ENCODE peak calls at places on chromosome 9, in nine cellular contexts. U, I, Q, H, Z, F, B, C and E are unnamed samples.

GRCh38 chr9:72648811-72649414 is 127.5 kb downstream of the TMC1 start:
- DNase-seq in B (no peak), Q (no peak), H (peak; percentile 0), U (no peak), C (no peak), Z (no peak), F (no peak), I (no peak), E (no peak)

GRCh38 chr9:89799221-89799620 is 194.4 kb downstream of the GADD45G start:
- DNase-seq in C (no peak), I (peak; percentile 40), H (no peak), Q (peak; percentile 56), Z (no peak), F (no peak), U (no peak), B (no peak), E (no peak)

GRCh38 chr9:109779711-109780452 is at the start of gene PALM2AKAP2:
- DNase-seq in U (peak; percentile 93), B (peak; percentile 20), F (no peak), C (peak; percentile 51), Q (peak; percentile 89), H (no peak), I (peak; percentile 65), Z (peak; percentile 8), E (peak; percentile 81)

GRCh38 chr9:93126151-93126781 is 7.8 kb downstream of the NINJ1 start:
- DNase-seq in Z (no peak), Q (peak; percentile 40), B (no peak), U (no peak), F (no peak), C (no peak), I (peak; percentile 66), H (no peak), E (no peak)

GRCh38 chr9:133589454-133590227 is 19.5 kb downstream of the FAM163B start:
- DNase-seq in Q (no peak), I (no peak), U (no peak), Z (no peak), F (peak; percentile 29), C (no peak), H (no peak), B (no peak), E (peak; percentile 75)

GRCh38 chr9:101477736-101478135 is 42.2 kb upstream of the ALDOB start:
- DNase-seq in C (no peak), U (no peak), Z (no peak), H (no peak), Q (no peak), B (no peak), I (no peak), F (no peak), E (no peak)

GRCh38 chr9:31034311-31034710 is 1350.1 kb upstream of the ACO1 start:
- DNase-seq in Z (peak; percentile 13), B (no peak), F (no peak), I (no peak), Q (no peak), C (no peak), U (no peak), H (no peak), E (no peak)

GRCh38 chr9:99296375-99296951 is 74.4 kb downstream of the SEC61B start:
- DNase-seq in Z (no peak), Q (no peak), U (no peak), C (no peak), B (no peak), F (no peak), H (no peak), I (peak; percentile 70), E (no peak)

GRCh38 chr9:127898433-127899199 is 787 bp downstream of the ST6GALNAC6 start:
- DNase-seq in B (no peak), Z (no peak), U (peak; percentile 75), H (no peak), F (no peak), Q (peak; percentile 68), C (no peak), I (no peak), E (no peak)

GRCh38 chr9:73741316-73741715 is 589.7 kb downstream of the ANXA1 start:
- DNase-seq in C (no peak), F (no peak), U (no peak), B (no peak), H (no peak), I (no peak), Q (no peak), Z (no peak), E (no peak)

GRCh38 chr9:27499481-27499880 is 24.6 kb upstream of the IFNK start:
- DNase-seq in I (no peak), U (peak; percentile 22), B (no peak), F (no peak), C (no peak), H (no peak), Z (no peak), Q (no peak), E (peak; percentile 70)

GRCh38 chr9:133742849-133743444 is 4.8 kb upstream of the SARDH start:
- DNase-seq in Q (peak; percentile 97), C (peak; percentile 88), F (peak; percentile 63), H (peak; percentile 35), U (peak; percentile 84), B (peak; percentile 52), I (peak; percentile 89), Z (peak; percentile 56), E (peak; percentile 95)

GRCh38 chr9:130970855-130971254 is 31.8 kb upstream of the FIBCD1 start:
- DNase-seq in C (no peak), H (no peak), Z (no peak), U (no peak), I (no peak), B (no peak), F (no peak), Q (no peak), E (no peak)

GRCh38 chr9:96491079-96491879 is 41.3 kb downstream of the HABP4 start:
- DNase-seq in C (no peak), Q (peak; percentile 45), U (peak; percentile 86), F (no peak), B (no peak), Z (no peak), H (no peak), I (no peak), E (no peak)

GRCh38 chr9:91012933-91013841 is 211.6 kb downstream of the SYK start:
- DNase-seq in C (no peak), I (no peak), Z (no peak), U (no peak), F (no peak), Q (no peak), H (no peak), B (no peak), E (no peak)

GRCh38 chr9:35681341-35682002 is 7.7 kb downstream of the CA9 start:
- DNase-seq in Q (no peak), F (no peak), Z (no peak), I (no peak), U (peak; percentile 37), H (no peak), B (no peak), C (no peak), E (no peak)

GRCh38 chr9:13064060-13064459 is 215.4 kb downstream of the MPDZ start:
- DNase-seq in B (no peak), C (no peak), I (no peak), Z (no peak), H (no peak), Q (no peak), F (no peak), U (no peak), E (no peak)

GRCh38 chr9:31615964-31616363 is 768.5 kb upstream of the ACO1 start:
- DNase-seq in H (no peak), F (no peak), Q (no peak), I (no peak), B (no peak), U (no peak), Z (no peak), C (no peak), E (no peak)

GRCh38 chr9:77598510-77598909 is 49.6 kb downstream of the GNA14 start:
- DNase-seq in C (no peak), F (no peak), H (no peak), Q (no peak), Z (no peak), U (peak; percentile 49), B (no peak), I (no peak), E (no peak)

GRCh38 chr9:456365-456764 is 241.7 kb downstream of the DOCK8 start:
- DNase-seq in I (no peak), B (no peak), H (no peak), C (no peak), U (peak; percentile 41), Q (peak; percentile 78), Z (no peak), F (no peak), E (no peak)

GRCh38 chr9:26684029-26684428 is 208.6 kb downstream of the CAAP1 start:
- DNase-seq in Z (no peak), B (no peak), Q (no peak), C (no peak), H (no peak), I (no peak), U (no peak), F (no peak), E (no peak)

GRCh38 chr9:132662152-132662945 is 7.4 kb downstream of the DDX31 start:
- DNase-seq in U (peak; percentile 10), F (no peak), Z (no peak), B (no peak), H (no peak), I (no peak), C (no peak), Q (no peak), E (no peak)

GRCh38 chr9:133153227-133154096 is 10.3 kb downstream of the GBGT1 start:
- DNase-seq in U (peak; percentile 22), C (no peak), F (no peak), Z (peak; percentile 41), H (no peak), B (no peak), Q (peak; percentile 51), I (no peak), E (no peak)

GRCh38 chr9:91857291-91857781 is 92.7 kb downstream of the ROR2 start:
- DNase-seq in C (no peak), U (peak; percentile 22), H (no peak), F (no peak), Z (no peak), B (no peak), Q (peak; percentile 82), I (no peak), E (peak; percentile 69)

GRCh38 chr9:77899679-77900354 is 131.8 kb downstream of the GNAQ start:
- DNase-seq in U (peak; percentile 78), B (no peak), C (no peak), H (no peak), Z (no peak), Q (no peak), F (no peak), I (no peak), E (no peak)

GRCh38 chr9:112380102-112380581 is at the start of gene HSDL2:
- DNase-seq in Q (no peak), B (no peak), H (no peak), Z (no peak), F (no peak), C (no peak), I (no peak), U (no peak), E (no peak)

GRCh38 chr9:129869585-129870501 is 34.6 kb downstream of the USP20 start:
- DNase-seq in I (no peak), Q (peak; percentile 55), U (no peak), Z (no peak), B (no peak), F (no peak), C (no peak), H (no peak), E (no peak)

GRCh38 chr9:1051286-1052118 is 1.3 kb downstream of the DMRT2 start:
- DNase-seq in H (no peak), B (no peak), F (no peak), Q (no peak), I (peak; percentile 70), Z (peak; percentile 69), U (peak; percentile 38), C (no peak), E (peak; percentile 82)

GRCh38 chr9:103319979-103320378 is 324.8 kb downstream of the CYLC2 start:
- DNase-seq in H (no peak), B (no peak), I (no peak), Q (no peak), Z (no peak), C (no peak), U (no peak), F (no peak), E (peak; percentile 33)

GRCh38 chr9:34457266-34458012 is 931 bp downstream of the FAM219A start:
- DNase-seq in Z (no peak), Q (peak; percentile 93), B (peak; percentile 69), I (peak; percentile 85), C (peak; percentile 59), H (no peak), F (no peak), U (peak; percentile 89), E (peak; percentile 86)

GRCh38 chr9:110919609-110920008 is 118.7 kb downstream of the LPAR1 start:
- DNase-seq in F (no peak), C (no peak), B (peak; percentile 21), Q (no peak), I (no peak), Z (no peak), U (peak; percentile 35), H (peak; percentile 0), E (no peak)